ENCODE peak calls at places on chromosomes 12 and 14, in four cellular contexts. One of them, this sample, is unnamed.

GRCh38 chr14:22112004-22112403 is 438.4 kb upstream of the OR4E1 start:
- DNase-seq in fibroblast of lung: no peak
- DNase-seq in astrocyte of the cerebellum: no peak
- DNase-seq in prostate gland: no peak
- DNase-seq in this sample: no peak

GRCh38 chr12:46108721-46109120 is 118.3 kb upstream of the SCAF11 start:
- DNase-seq in astrocyte of the cerebellum: no peak
- DNase-seq in prostate gland: no peak
- DNase-seq in fibroblast of lung: no peak
- DNase-seq in this sample: no peak

GRCh38 chr12:7129647-7130536 is at the start of gene CLSTN3:
- DNase-seq in prostate gland: peak
- DNase-seq in astrocyte of the cerebellum: no peak
- DNase-seq in fibroblast of lung: peak
- DNase-seq in this sample: no peak

GRCh38 chr14:67331368-67332125 is 28.1 kb downstream of the ATP6V1D start:
- DNase-seq in astrocyte of the cerebellum: peak
- DNase-seq in prostate gland: no peak
- DNase-seq in fibroblast of lung: peak
- DNase-seq in this sample: no peak

GRCh38 chr12:53533476-53533875 is 26.2 kb upstream of the NPFF start:
- DNase-seq in fibroblast of lung: no peak
- DNase-seq in astrocyte of the cerebellum: no peak
- DNase-seq in prostate gland: no peak
- DNase-seq in this sample: no peak

GRCh38 chr14:33467967-33468366 is 482.9 kb downstream of the EGLN3 start:
- DNase-seq in astrocyte of the cerebellum: no peak
- DNase-seq in prostate gland: no peak
- DNase-seq in fibroblast of lung: no peak
- DNase-seq in this sample: no peak

GRCh38 chr12:26941251-26941650 is 3.0 kb downstream of the FGFR1OP2 start:
- DNase-seq in fibroblast of lung: no peak
- DNase-seq in astrocyte of the cerebellum: no peak
- DNase-seq in prostate gland: no peak
- DNase-seq in this sample: no peak

GRCh38 chr12:108856170-108856427 is 1.3 kb downstream of the SSH1 start:
- DNase-seq in fibroblast of lung: no peak
- DNase-seq in astrocyte of the cerebellum: no peak
- DNase-seq in prostate gland: no peak
- DNase-seq in this sample: no peak

GRCh38 chr14:41604793-41605534 is 1.7 kb upstream of the LRFN5 start:
- DNase-seq in prostate gland: no peak
- DNase-seq in fibroblast of lung: peak
- DNase-seq in astrocyte of the cerebellum: peak
- DNase-seq in this sample: peak

GRCh38 chr12:53023-53734 is 13.4 kb upstream of the IQSEC3 start:
- DNase-seq in fibroblast of lung: peak
- DNase-seq in astrocyte of the cerebellum: no peak
- DNase-seq in prostate gland: no peak
- DNase-seq in this sample: no peak

GRCh38 chr12:4119157-4119761 is 154.3 kb upstream of the CCND2 start:
- DNase-seq in prostate gland: no peak
- DNase-seq in fibroblast of lung: no peak
- DNase-seq in astrocyte of the cerebellum: no peak
- DNase-seq in this sample: no peak

GRCh38 chr14:95683793-95684192 is 2.4 kb upstream of the TCL1B start:
- DNase-seq in fibroblast of lung: no peak
- DNase-seq in astrocyte of the cerebellum: no peak
- DNase-seq in prostate gland: no peak
- DNase-seq in this sample: no peak

GRCh38 chr14:67413806-67414769 is 2.1 kb upstream of the PLEK2 start:
- DNase-seq in prostate gland: no peak
- DNase-seq in fibroblast of lung: peak
- DNase-seq in astrocyte of the cerebellum: peak
- DNase-seq in this sample: no peak

GRCh38 chr12:113586461-113586860 is 114.8 kb upstream of the LHX5 start:
- DNase-seq in fibroblast of lung: no peak
- DNase-seq in prostate gland: no peak
- DNase-seq in astrocyte of the cerebellum: no peak
- DNase-seq in this sample: no peak

GRCh38 chr12:128455849-128456248 is 188.9 kb downstream of the TMEM132C start:
- DNase-seq in fibroblast of lung: no peak
- DNase-seq in astrocyte of the cerebellum: no peak
- DNase-seq in prostate gland: no peak
- DNase-seq in this sample: no peak

GRCh38 chr12:96241484-96242256 is 47.5 kb downstream of the ELK3 start:
- DNase-seq in astrocyte of the cerebellum: no peak
- DNase-seq in fibroblast of lung: peak
- DNase-seq in prostate gland: no peak
- DNase-seq in this sample: peak

GRCh38 chr12:103470664-103471063 is 25.1 kb downstream of the C12orf42 start:
- DNase-seq in fibroblast of lung: peak
- DNase-seq in prostate gland: no peak
- DNase-seq in astrocyte of the cerebellum: no peak
- DNase-seq in this sample: no peak

GRCh38 chr12:130029151-130029550 is 125.3 kb upstream of the TMEM132D start:
- DNase-seq in prostate gland: no peak
- DNase-seq in fibroblast of lung: no peak
- DNase-seq in astrocyte of the cerebellum: no peak
- DNase-seq in this sample: no peak

GRCh38 chr12:95532851-95533250 is 18.4 kb downstream of the USP44 start:
- DNase-seq in prostate gland: no peak
- DNase-seq in fibroblast of lung: peak
- DNase-seq in astrocyte of the cerebellum: peak
- DNase-seq in this sample: no peak

GRCh38 chr12:15918066-15918465 is 6.9 kb downstream of the DERA start:
- DNase-seq in prostate gland: no peak
- DNase-seq in fibroblast of lung: no peak
- DNase-seq in astrocyte of the cerebellum: no peak
- DNase-seq in this sample: no peak

GRCh38 chr12:5269846-5270245 is 162.1 kb upstream of the NTF3 start:
- DNase-seq in astrocyte of the cerebellum: no peak
- DNase-seq in prostate gland: no peak
- DNase-seq in fibroblast of lung: no peak
- DNase-seq in this sample: no peak
- TF ChIP-seq CTCF in astrocyte of the cerebellum: no peak
- TF ChIP-seq CTCF in prostate gland: no peak
- TF ChIP-seq CTCF in fibroblast of lung: no peak
- TF ChIP-seq CTCF in this sample: no peak

GRCh38 chr12:123126294-123127144 is 24.4 kb downstream of the PITPNM2 start:
- DNase-seq in astrocyte of the cerebellum: peak
- DNase-seq in prostate gland: no peak
- DNase-seq in fibroblast of lung: peak
- DNase-seq in this sample: peak
- TF ChIP-seq CTCF in astrocyte of the cerebellum: peak
- TF ChIP-seq CTCF in prostate gland: no peak
- TF ChIP-seq CTCF in fibroblast of lung: peak
- TF ChIP-seq CTCF in this sample: peak

GRCh38 chr12:105378821-105379400 is 48.4 kb downstream of the C12orf75 start:
- DNase-seq in fibroblast of lung: no peak
- DNase-seq in prostate gland: no peak
- DNase-seq in astrocyte of the cerebellum: no peak
- DNase-seq in this sample: no peak
- TF ChIP-seq CTCF in fibroblast of lung: peak
- TF ChIP-seq CTCF in prostate gland: peak
- TF ChIP-seq CTCF in astrocyte of the cerebellum: peak
- TF ChIP-seq CTCF in this sample: peak

GRCh38 chr14:55160989-55161388 is 30.4 kb downstream of the DLGAP5 start:
- DNase-seq in prostate gland: no peak
- DNase-seq in astrocyte of the cerebellum: peak
- DNase-seq in fibroblast of lung: peak
- DNase-seq in this sample: no peak
- TF ChIP-seq CTCF in prostate gland: peak
- TF ChIP-seq CTCF in astrocyte of the cerebellum: peak
- TF ChIP-seq CTCF in fibroblast of lung: peak
- TF ChIP-seq CTCF in this sample: peak

GRCh38 chr14:71725802-71726638 is 206.2 kb upstream of the RGS6 start:
- DNase-seq in prostate gland: no peak
- DNase-seq in astrocyte of the cerebellum: peak
- DNase-seq in fibroblast of lung: peak
- DNase-seq in this sample: peak

GRCh38 chr14:71721791-71722190 is 210.4 kb upstream of the RGS6 start:
- DNase-seq in fibroblast of lung: no peak
- DNase-seq in prostate gland: no peak
- DNase-seq in astrocyte of the cerebellum: no peak
- DNase-seq in this sample: no peak

GRCh38 chr14:71726639-71727085 is 205.6 kb upstream of the RGS6 start:
- DNase-seq in astrocyte of the cerebellum: no peak
- DNase-seq in fibroblast of lung: peak
- DNase-seq in prostate gland: no peak
- DNase-seq in this sample: peak

GRCh38 chr14:71720978-71721624 is 211.1 kb upstream of the RGS6 start:
- DNase-seq in astrocyte of the cerebellum: peak
- DNase-seq in prostate gland: no peak
- DNase-seq in fibroblast of lung: peak
- DNase-seq in this sample: peak

DNA sequence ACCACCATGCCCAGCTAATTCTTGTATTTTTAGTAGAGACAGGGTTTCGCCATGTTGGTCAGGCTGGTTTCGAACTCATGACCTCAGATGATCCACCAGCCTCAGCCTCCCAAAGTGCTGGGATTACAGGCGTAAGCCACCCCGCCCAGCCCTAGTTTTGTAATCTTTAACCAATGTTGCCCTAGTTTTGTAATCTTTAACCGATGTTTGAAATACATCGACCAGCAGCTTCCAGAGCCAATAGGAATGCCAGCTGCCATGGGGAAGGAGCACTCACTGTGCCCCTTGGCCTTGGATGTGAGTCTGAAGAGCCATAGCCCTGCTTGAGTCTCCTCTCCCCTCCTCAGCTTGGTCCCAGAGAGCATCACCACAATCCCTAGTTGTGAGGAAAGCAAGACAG is 209.3 kb upstream of the RGS6 start:
- DNase-seq in fibroblast of lung: no peak
- DNase-seq in prostate gland: no peak
- DNase-seq in astrocyte of the cerebellum: no peak
- DNase-seq in this sample: no peak
- TF ChIP-seq CTCF in fibroblast of lung: no peak
- TF ChIP-seq CTCF in prostate gland: no peak
- TF ChIP-seq CTCF in astrocyte of the cerebellum: no peak
- TF ChIP-seq CTCF in this sample: no peak

DNA sequence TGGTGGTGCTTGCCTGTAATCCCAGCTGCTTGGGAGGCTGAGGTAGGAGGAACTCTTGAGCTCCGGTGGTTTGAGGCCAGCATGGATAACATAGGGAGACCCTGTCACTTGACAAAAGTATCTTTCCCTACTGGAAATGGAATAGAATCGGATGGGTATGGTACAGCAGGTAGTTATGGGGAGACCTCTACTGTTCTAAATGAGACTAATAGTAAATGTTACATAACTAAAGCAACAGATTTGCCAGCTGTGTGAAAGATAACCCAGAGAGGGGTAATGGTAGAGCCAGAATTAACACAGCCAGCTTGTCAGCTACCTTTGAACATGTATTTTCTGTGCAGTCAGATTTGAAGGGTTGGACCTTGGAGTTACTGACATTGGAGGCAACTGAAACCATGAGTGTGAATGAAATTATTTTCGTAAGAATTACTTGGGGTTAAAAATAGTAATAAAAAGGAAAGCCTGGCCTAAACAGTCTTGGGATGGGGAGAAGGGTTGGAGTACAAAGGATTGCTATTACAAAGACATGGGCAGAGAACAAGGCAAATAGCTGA is 21.7 kb upstream of the NUP107 start:
- DNase-seq in prostate gland: no peak
- DNase-seq in fibroblast of lung: no peak
- DNase-seq in astrocyte of the cerebellum: no peak
- DNase-seq in this sample: no peak
- TF ChIP-seq CTCF in prostate gland: no peak
- TF ChIP-seq CTCF in fibroblast of lung: no peak
- TF ChIP-seq CTCF in astrocyte of the cerebellum: no peak
- TF ChIP-seq CTCF in this sample: no peak